ENCODE peak calls at places on chromosomes 11 and 22, in seven cellular contexts. E is bronchial epithelial cell, C is progenitor cell of endocrine pancreas, S is fibroblast of villous mesenchyme, Q is fibroblast of lung, B is IMR-90, Z is suprapubic skin. R is an unnamed sample.
A peak's percentile ranks its signal among the peaks of the same experiment; 100 is the strongest.

GRCh38 chr11:110713469-110713776 is 1.2 kb upstream of the ARHGAP20 start:
- DNase-seq in C (no peak), E (no peak), B (no peak), Z (no peak), S (no peak), Q (no peak), R (no peak)

GRCh38 chr11:62337682-62338181 is 484 bp downstream of the ASRGL1 start:
- DNase-seq in B (no peak), Q (no peak), Z (no peak), S (no peak), C (peak; percentile 17), E (no peak), R (peak; percentile 28)

GRCh38 chr11:33515347-33515746 is 185.3 kb downstream of the C11orf91 start:
- DNase-seq in B (peak; percentile 76), Q (no peak), E (peak; percentile 18), S (no peak), Z (no peak), C (no peak), R (peak; percentile 23)

GRCh38 chr11:18802381-18803257 is 11.0 kb upstream of the PTPN5 start:
- DNase-seq in C (no peak), Q (peak; percentile 76), Z (no peak), S (peak; percentile 71), B (peak; percentile 71), E (peak; percentile 71), R (peak; percentile 85)

GRCh38 chr11:78313898-78314297 is 103.7 kb downstream of the GAB2 start:
- DNase-seq in B (peak; percentile 12), C (no peak), S (no peak), Q (no peak), E (peak; percentile 26), Z (no peak), R (peak; percentile 49)

GRCh38 chr11:27217948-27218410 is 145.0 kb downstream of the CCDC34 start:
- DNase-seq in Q (no peak), S (no peak), B (peak; percentile 88), Z (no peak), C (no peak), E (peak; percentile 40), R (peak; percentile 66)

GRCh38 chr22:44823806-44824205 is 71.4 kb downstream of the ARHGAP8 start:
- DNase-seq in Z (no peak), Q (no peak), E (no peak), C (no peak), B (no peak), S (no peak), R (no peak)

GRCh38 chr11:88629496-88629895 is 292.0 kb upstream of the CTSC start:
- DNase-seq in B (peak; percentile 47), E (peak; percentile 33), C (no peak), Z (no peak), Q (no peak), S (no peak), R (peak; percentile 33)

GRCh38 chr11:86940122-86940777 is 14.9 kb downstream of the FZD4 start:
- DNase-seq in Q (peak; percentile 74), C (no peak), B (peak; percentile 83), Z (no peak), E (peak; percentile 35), S (peak; percentile 66), R (no peak)

GRCh38 chr11:19294444-19294843 is 53.7 kb upstream of the E2F8 start:
- DNase-seq in Z (no peak), E (no peak), S (no peak), B (no peak), Q (no peak), C (no peak), R (no peak)

GRCh38 chr11:19952101-19952605 is 208.1 kb downstream of the DBX1 start:
- DNase-seq in S (peak; percentile 34), B (no peak), Z (no peak), E (no peak), C (no peak), Q (peak; percentile 26), R (no peak)

GRCh38 chr11:61123775-61124571 is 21.7 kb downstream of the CD5 start:
- DNase-seq in Q (no peak), C (no peak), Z (no peak), E (no peak), B (no peak), S (no peak), R (no peak)

GRCh38 chr11:71548716-71549151 is 514 bp downstream of the KRTAP5-9 start:
- DNase-seq in Q (no peak), E (no peak), C (no peak), B (no peak), Z (no peak), S (no peak), R (no peak)

GRCh38 chr22:23113067-23113846 is 28.5 kb downstream of the RSPH14 start:
- DNase-seq in C (no peak), E (no peak), S (peak; percentile 49), Z (no peak), B (peak; percentile 54), Q (peak; percentile 56), R (peak; percentile 61)

GRCh38 chr11:117882539-117882938 is 6.1 kb upstream of the FXYD6 start:
- DNase-seq in E (no peak), S (no peak), C (no peak), Z (no peak), Q (no peak), B (no peak), R (no peak)

GRCh38 chr11:125943661-125944349 is 2.0 kb upstream of the VSIG10L2 start:
- DNase-seq in S (no peak), E (no peak), B (no peak), Z (no peak), Q (no peak), C (no peak), R (no peak)

GRCh38 chr11:14455648-14456430 is 43.8 kb downstream of the COPB1 start:
- DNase-seq in C (no peak), S (no peak), E (no peak), B (peak; percentile 66), Z (no peak), Q (peak; percentile 17), R (no peak)

GRCh38 chr22:46123694-46124382 is 26.5 kb upstream of the PPARA start:
- DNase-seq in Q (no peak), S (no peak), C (no peak), E (no peak), Z (no peak), B (no peak), R (no peak)

GRCh38 chr22:20165913-20166312 is 15.1 kb upstream of the CCDC188 start:
- DNase-seq in Z (no peak), E (no peak), C (no peak), B (no peak), Q (no peak), S (no peak), R (no peak)

GRCh38 chr22:42780070-42780540 is 59.4 kb upstream of the A4GALT start:
- DNase-seq in Q (peak; percentile 98), B (peak; percentile 95), S (peak; percentile 97), E (peak; percentile 89), C (peak; percentile 30), Z (no peak), R (peak; percentile 84)

GRCh38 chr11:13831707-13832106 is 130.8 kb upstream of the SPON1 start:
- DNase-seq in Z (no peak), Q (no peak), S (no peak), B (no peak), C (no peak), E (no peak), R (no peak)

GRCh38 chr11:1864831-1865665 is 12.2 kb downstream of the LSP1 start:
- DNase-seq in Z (no peak), E (no peak), B (no peak), C (no peak), Q (no peak), S (no peak), R (no peak)

GRCh38 chr22:35587447-35587870 is 29.7 kb downstream of the MB start:
- DNase-seq in S (no peak), Z (no peak), B (no peak), C (no peak), E (no peak), Q (no peak), R (no peak)

GRCh38 chr11:32118025-32118974 is 27.4 kb downstream of the RCN1 start:
- DNase-seq in E (peak; percentile 77), C (no peak), B (peak; percentile 80), Q (peak; percentile 66), Z (no peak), S (peak; percentile 32), R (peak; percentile 68)

GRCh38 chr11:17401841-17402240 is 13.4 kb upstream of the KCNJ11 start:
- DNase-seq in Q (no peak), Z (no peak), S (no peak), E (no peak), B (no peak), C (no peak), R (no peak)
- TF ChIP-seq CTCF in Q (no peak), Z (no peak), S (no peak), E (no peak), B (no peak), C (no peak), R (no peak)

DNA sequence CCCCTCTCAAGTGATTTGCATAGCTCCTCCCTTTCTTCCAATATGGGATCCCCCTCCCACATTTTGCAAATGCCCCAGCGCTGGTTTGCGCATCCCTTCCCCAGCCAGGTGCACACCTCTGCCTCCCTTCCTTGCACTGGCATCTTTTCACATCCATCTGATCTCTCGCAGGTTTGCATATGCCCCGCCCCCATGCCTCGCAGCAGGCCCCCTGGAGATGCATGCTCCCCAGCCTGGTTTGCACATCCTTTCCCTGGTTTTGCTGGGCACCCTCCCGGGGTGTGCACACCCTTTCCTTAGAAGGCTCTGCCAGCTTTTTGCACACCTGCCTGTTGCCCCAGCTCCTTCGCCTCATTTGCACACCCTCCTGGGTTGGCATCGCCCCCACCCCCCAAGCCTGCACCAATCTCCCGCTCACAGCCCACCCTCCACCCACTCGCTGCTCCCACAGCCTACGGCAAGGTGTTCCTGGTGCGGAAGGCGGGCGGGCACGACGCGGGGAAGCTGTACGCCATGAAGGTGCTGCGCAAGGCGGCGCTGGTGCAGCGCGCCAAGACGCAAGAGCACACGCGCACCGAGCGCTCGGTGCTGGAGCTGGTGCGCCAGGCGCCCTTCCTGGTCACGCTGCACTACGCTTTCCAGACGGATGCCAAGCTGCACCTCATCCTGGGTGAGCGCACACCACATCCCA is 895 bp downstream of the RPS6KA4 start:
- DNase-seq in C (no peak), S (no peak), E (no peak), B (no peak), Z (no peak), Q (no peak), R (no peak)
- TF ChIP-seq CTCF in C (no peak), S (no peak), E (peak; percentile 49), B (no peak), Z (no peak), Q (no peak), R (no peak)

GRCh38 chr11:76237914-76238313 is 31.6 kb upstream of the WNT11 start:
- DNase-seq in E (no peak), B (peak; percentile 13), Q (peak; percentile 15), S (no peak), Z (no peak), C (no peak), R (no peak)
- TF ChIP-seq CTCF in E (no peak), B (no peak), Q (no peak), S (no peak), Z (no peak), C (no peak), R (no peak)

DNA sequence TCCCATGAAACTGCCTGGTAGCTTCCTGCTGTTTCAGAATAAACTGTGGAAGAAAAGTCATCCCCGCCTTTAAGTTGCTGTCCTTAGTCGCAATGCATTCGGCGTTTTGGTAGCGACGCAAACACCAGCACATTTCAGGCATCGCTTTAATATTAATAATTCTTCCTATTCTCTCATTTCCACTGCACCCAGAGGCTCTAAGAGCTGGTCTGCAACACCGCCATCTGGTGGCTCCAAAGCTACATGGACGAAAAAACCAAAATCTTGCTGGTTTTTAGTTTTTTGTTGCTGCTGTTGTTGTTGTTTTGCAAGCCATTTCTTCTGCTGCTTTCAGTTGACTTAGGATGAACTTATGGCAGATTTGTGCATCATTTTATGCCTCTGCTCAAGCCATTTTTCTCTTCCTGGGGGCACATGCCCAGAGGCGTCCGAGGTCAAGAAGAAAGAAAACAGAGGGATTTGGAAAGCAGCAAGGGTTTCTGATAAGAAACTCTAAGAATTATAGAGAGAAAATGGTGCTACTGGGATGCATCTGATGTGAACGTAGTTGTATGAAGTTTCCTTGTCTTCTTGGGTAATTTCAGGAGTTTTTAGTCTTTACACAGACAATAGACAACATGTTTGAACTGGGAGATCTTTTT is 345.4 kb upstream of the KIRREL3 start:
- DNase-seq in C (no peak), B (peak; percentile 33), Z (no peak), Q (peak; percentile 16), E (peak; percentile 13), S (peak; percentile 4), R (peak; percentile 4)
- TF ChIP-seq CTCF in C (peak; percentile 88), B (peak; percentile 75), Z (no peak), Q (peak; percentile 65), E (peak; percentile 62), S (peak; percentile 50), R (peak; percentile 89)

R was measured in foreskin fibroblast.